ENCODE peak calls at places on chromosomes 11 and 22, in six cellular contexts. E is ovary, Z is lung, A is AG09309, L is Caco-2, P is cardiac muscle cell. Q is an unnamed sample.

GRCh38 chr11:107962181-107962580 is 33.9 kb downstream of the RAB39A start:
- DNase-seq in E (no peak), Z (no peak), A (no peak), L (no peak), P (no peak), Q (no peak)

GRCh38 chr11:128714881-128715280 is 21.0 kb downstream of the FLI1 start:
- DNase-seq in E (no peak), Z (no peak), A (peak; percentile 88), L (no peak), P (no peak), Q (no peak)

GRCh38 chr11:130488187-130489026 is 40.0 kb downstream of the ADAMTS15 start:
- DNase-seq in E (no peak), Z (peak; percentile 28), A (no peak), L (peak; percentile 18), P (no peak), Q (no peak)

GRCh38 chr11:64900263-64900678 is 16.7 kb downstream of the ATG2A start:
- DNase-seq in E (no peak), Z (no peak), A (no peak), L (no peak), P (no peak), Q (no peak)

GRCh38 chr11:130068986-130069683 is 559 bp upstream of the APLP2 start:
- DNase-seq in E (peak; percentile 87), Z (peak; percentile 77), A (peak; percentile 69), L (no peak), P (no peak), Q (no peak)

GRCh38 chr11:45988922-45989321 is 66.5 kb downstream of the LARGE2 start:
- DNase-seq in E (no peak), Z (no peak), A (no peak), L (no peak), P (no peak), Q (no peak)

GRCh38 chr11:95154514-95154913 is 64.9 kb downstream of the ENDOD1 start:
- DNase-seq in E (peak; percentile 54), Z (no peak), A (no peak), L (peak; percentile 82), P (peak; percentile 70), Q (no peak)

GRCh38 chr11:34053161-34053686 is 1.7 kb downstream of the CAPRIN1 start:
- DNase-seq in E (peak; percentile 60), Z (peak; percentile 70), A (no peak), L (peak; percentile 85), P (peak; percentile 80), Q (no peak)

GRCh38 chr11:2428322-2428795 is 16.0 kb downstream of the TRPM5 start:
- DNase-seq in E (no peak), Z (peak; percentile 84), A (no peak), L (peak; percentile 68), P (peak; percentile 73), Q (no peak)

GRCh38 chr11:102776454-102776853 is 4.0 kb downstream of the MMP10 start:
- DNase-seq in E (no peak), Z (no peak), A (no peak), L (no peak), P (no peak), Q (no peak)

GRCh38 chr22:33049125-33049729 is 9.0 kb downstream of the SYN3 start:
- DNase-seq in E (peak; percentile 71), Z (peak; percentile 69), A (peak; percentile 34), L (peak; percentile 66), P (peak; percentile 80), Q (no peak)

DNA sequence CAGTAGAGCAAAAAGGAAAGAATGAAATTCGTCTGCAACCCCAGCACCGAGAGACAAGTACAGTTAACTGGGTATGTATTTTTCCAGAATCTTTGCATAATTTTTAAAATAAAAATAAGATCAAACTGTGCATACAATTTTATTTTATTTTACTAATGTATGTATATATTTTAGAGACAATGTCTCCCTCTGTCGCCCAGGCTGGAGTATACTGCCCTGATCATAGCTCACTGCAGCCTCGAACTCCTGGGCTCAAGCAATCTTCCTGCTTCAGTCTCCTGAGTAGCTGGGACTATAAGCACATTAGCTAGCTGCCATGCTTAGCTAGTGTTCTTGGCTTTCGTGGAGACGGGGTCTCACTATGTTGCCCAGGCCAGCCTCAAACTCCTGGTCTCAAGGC is 18.8 kb upstream of the DRD2 start:
- DNase-seq in E (no peak), Z (no peak), A (no peak), L (no peak), P (no peak), Q (no peak)
- TF ChIP-seq CTCF in E (no peak), Z (no peak), A (peak; percentile 26), L (no peak), P (no peak), Q (no peak)

GRCh38 chr22:41857860-41858199 is 24.9 kb downstream of the SREBF2 start:
- DNase-seq in E (no peak), Z (no peak), A (no peak), L (no peak), P (no peak), Q (no peak)
- TF ChIP-seq CTCF in E (no peak), Z (no peak), A (no peak), L (no peak), P (no peak), Q (no peak)

GRCh38 chr22:46633334-46633890 is 13.2 kb downstream of the GRAMD4 start:
- DNase-seq in E (no peak), Z (no peak), A (no peak), L (no peak), P (no peak), Q (no peak)

GRCh38 chr22:46636221-46637002 is 16.2 kb downstream of the GRAMD4 start:
- DNase-seq in E (no peak), Z (no peak), A (no peak), L (no peak), P (no peak), Q (no peak)

GRCh38 chr22:46637711-46638600 is 17.8 kb downstream of the GRAMD4 start:
- DNase-seq in E (no peak), Z (no peak), A (no peak), L (no peak), P (no peak), Q (no peak)

GRCh38 chr22:46634011-46634699 is 14.0 kb downstream of the GRAMD4 start:
- DNase-seq in E (no peak), Z (no peak), A (no peak), L (no peak), P (no peak), Q (no peak)

DNA sequence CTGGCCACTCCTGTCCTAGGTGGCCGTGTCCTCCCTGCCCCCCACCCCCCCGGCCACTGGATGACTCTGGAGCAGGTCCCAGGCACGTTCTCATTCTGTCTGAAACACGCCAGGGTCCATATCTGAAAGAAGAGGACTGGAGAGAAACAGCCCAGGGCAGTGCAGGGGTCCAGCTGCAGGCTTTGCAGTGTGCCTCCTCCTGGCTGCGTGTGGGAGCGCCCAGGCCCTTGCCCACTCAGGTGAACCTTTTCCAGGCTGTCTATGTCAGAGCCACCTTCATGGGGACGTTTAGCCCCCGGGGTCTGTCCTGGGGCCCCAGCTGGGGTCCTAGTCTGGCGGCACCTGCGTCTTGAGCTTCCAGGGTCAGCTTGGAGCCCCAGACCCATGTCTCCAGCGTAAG is 15.6 kb downstream of the GRAMD4 start:
- DNase-seq in E (no peak), Z (no peak), A (no peak), L (no peak), P (peak; percentile 57), Q (no peak)
- TF ChIP-seq CTCF in E (no peak), Z (no peak), A (no peak), L (no peak), P (no peak), Q (no peak)

GRCh38 chr22:42560781-42561180 is 7.0 kb downstream of the SERHL2 start:
- DNase-seq in E (no peak), Z (no peak), A (no peak), L (no peak), P (peak; percentile 32), Q (no peak)
- TF ChIP-seq CTCF in E (no peak), Z (peak; percentile 7), A (peak; percentile 52), L (peak; percentile 44), P (peak; percentile 48), Q (peak; percentile 50)

GRCh38 chr11:117200813-117201515 is 1.8 kb downstream of the TAGLN start:
- DNase-seq in E (no peak), Z (no peak), A (no peak), L (no peak), P (no peak), Q (no peak)
- TF ChIP-seq CTCF in E (no peak), Z (no peak), A (peak; percentile 2), L (no peak), P (no peak), Q (no peak)

DNA sequence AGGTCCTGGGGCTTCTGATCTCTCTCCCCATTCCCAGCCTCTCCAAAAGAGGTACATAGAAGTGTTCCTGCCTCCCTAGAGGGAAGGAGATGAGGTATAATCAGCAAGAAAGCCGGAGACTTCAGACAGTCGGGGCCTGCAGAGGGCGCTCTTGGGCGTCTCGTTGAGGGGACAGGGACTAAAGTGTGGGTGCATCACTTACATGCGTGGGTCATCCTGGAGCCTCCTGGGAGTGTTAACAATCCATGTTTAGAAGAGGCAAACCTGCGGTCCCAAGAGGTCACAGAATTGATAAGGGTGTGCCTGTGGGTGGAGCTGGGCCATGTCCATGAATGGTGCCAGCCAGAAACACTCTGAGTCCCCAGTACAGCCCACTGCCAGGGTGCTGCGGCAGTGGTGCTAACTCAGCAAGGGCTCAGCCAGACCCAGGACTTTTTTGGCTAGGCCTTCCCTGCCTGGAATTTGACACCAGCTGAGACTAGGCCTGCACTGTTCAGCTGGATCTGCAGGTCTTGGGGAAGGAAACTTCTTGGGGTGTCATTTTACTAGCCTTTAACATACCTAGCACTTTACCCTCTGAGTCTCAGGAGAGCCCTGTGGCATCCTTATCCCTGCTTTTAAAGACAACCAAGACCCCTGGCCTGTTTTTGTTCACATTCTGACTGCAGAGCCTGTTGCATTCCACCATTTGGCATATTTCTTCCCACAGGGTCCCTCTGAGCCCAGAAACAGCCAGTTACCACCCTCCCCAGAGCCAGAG is 5.5 kb downstream of the YDJC start:
- DNase-seq in E (no peak), Z (no peak), A (no peak), L (no peak), P (peak; percentile 37), Q (no peak)
- TF ChIP-seq CTCF in E (no peak), Z (no peak), A (peak; percentile 56), L (peak; percentile 63), P (peak; percentile 65), Q (peak; percentile 56)

GRCh38 chr11:85182437-85183109 is 444.6 kb downstream of the DLG2 start:
- DNase-seq in E (no peak), Z (no peak), A (no peak), L (peak; percentile 61), P (peak; percentile 60), Q (no peak)
- TF ChIP-seq CTCF in E (no peak), Z (no peak), A (no peak), L (peak; percentile 72), P (no peak), Q (peak; percentile 27)

GRCh38 chr11:99682171-99682570 is 661.4 kb downstream of the CNTN5 start:
- DNase-seq in E (no peak), Z (no peak), A (no peak), L (no peak), P (no peak), Q (no peak)

GRCh38 chr11:99686838-99687237 is 666.1 kb downstream of the CNTN5 start:
- DNase-seq in E (no peak), Z (no peak), A (no peak), L (no peak), P (no peak), Q (no peak)

GRCh38 chr11:99682646-99683045 is 661.9 kb downstream of the CNTN5 start:
- DNase-seq in E (no peak), Z (no peak), A (no peak), L (no peak), P (no peak), Q (no peak)

GRCh38 chr11:99683933-99684332 is 663.2 kb downstream of the CNTN5 start:
- DNase-seq in E (no peak), Z (no peak), A (no peak), L (no peak), P (no peak), Q (no peak)

GRCh38 chr11:99687320-99687719 is 666.6 kb downstream of the CNTN5 start:
- DNase-seq in E (no peak), Z (no peak), A (no peak), L (no peak), P (no peak), Q (no peak)
- TF ChIP-seq CTCF in E (no peak), Z (no peak), A (no peak), L (no peak), P (no peak), Q (peak; percentile 24)

Q was measured in osteocyte.